ENCODE peak calls at places on chromosomes 6 and 20, in seven cellular contexts. One of them, this sample, is unnamed.

GRCh38 chr6:37783025-37783825 is 36.3 kb upstream of the ZFAND3 start:
- DNase-seq in transverse colon: no peak
- DNase-seq in stomach: no peak
- DNase-seq in K562: no peak
- DNase-seq in tibial nerve: no peak
- DNase-seq in A549: no peak
- DNase-seq in upper lobe of left lung: no peak
- DNase-seq in this sample: no peak

GRCh38 chr6:95243091-95243490 is 334.2 kb upstream of the MANEA start:
- DNase-seq in transverse colon: no peak
- DNase-seq in stomach: no peak
- DNase-seq in K562: no peak
- DNase-seq in tibial nerve: no peak
- DNase-seq in A549: no peak
- DNase-seq in upper lobe of left lung: no peak
- DNase-seq in this sample: no peak

GRCh38 chr6:25862199-25862598 is 11.8 kb downstream of the SLC17A3 start:
- DNase-seq in transverse colon: no peak
- DNase-seq in stomach: no peak
- DNase-seq in K562: no peak
- DNase-seq in tibial nerve: no peak
- DNase-seq in A549: no peak
- DNase-seq in upper lobe of left lung: no peak
- DNase-seq in this sample: no peak

GRCh38 chr20:48932375-48932941 is 10.9 kb downstream of the ARFGEF2 start:
- DNase-seq in transverse colon: no peak
- DNase-seq in stomach: no peak
- DNase-seq in K562: no peak
- DNase-seq in tibial nerve: no peak
- DNase-seq in A549: no peak
- DNase-seq in upper lobe of left lung: no peak
- DNase-seq in this sample: no peak

GRCh38 chr6:159533568-159533967 is 159.5 kb downstream of the SOD2 start:
- DNase-seq in transverse colon: no peak
- DNase-seq in stomach: no peak
- DNase-seq in K562: no peak
- DNase-seq in tibial nerve: no peak
- DNase-seq in A549: no peak
- DNase-seq in upper lobe of left lung: no peak
- DNase-seq in this sample: no peak

GRCh38 chr20:37316116-37316774 is 26.8 kb downstream of the MANBAL start:
- DNase-seq in transverse colon: peak; percentile 45
- DNase-seq in stomach: peak; percentile 25
- DNase-seq in K562: no peak
- DNase-seq in tibial nerve: no peak
- DNase-seq in A549: no peak
- DNase-seq in upper lobe of left lung: peak; percentile 54
- DNase-seq in this sample: no peak

GRCh38 chr6:89475106-89475505 is 42.2 kb downstream of the ANKRD6 start:
- DNase-seq in transverse colon: no peak
- DNase-seq in stomach: no peak
- DNase-seq in K562: no peak
- DNase-seq in tibial nerve: no peak
- DNase-seq in A549: no peak
- DNase-seq in upper lobe of left lung: no peak
- DNase-seq in this sample: no peak

GRCh38 chr20:1005452-1006027 is 3.4 kb upstream of the RSPO4 start:
- DNase-seq in transverse colon: peak; percentile 43
- DNase-seq in stomach: no peak
- DNase-seq in K562: peak; percentile 63
- DNase-seq in tibial nerve: no peak
- DNase-seq in A549: peak; percentile 59
- DNase-seq in upper lobe of left lung: peak; percentile 26
- DNase-seq in this sample: no peak

GRCh38 chr20:8535403-8536003 is 403.4 kb downstream of the PLCB1 start:
- DNase-seq in transverse colon: no peak
- DNase-seq in stomach: no peak
- DNase-seq in K562: peak; percentile 4
- DNase-seq in tibial nerve: no peak
- DNase-seq in A549: peak; percentile 33
- DNase-seq in upper lobe of left lung: no peak
- DNase-seq in this sample: no peak

GRCh38 chr6:167781066-167781767 is 45.5 kb upstream of the AFDN start:
- DNase-seq in transverse colon: no peak
- DNase-seq in stomach: no peak
- DNase-seq in K562: no peak
- DNase-seq in tibial nerve: no peak
- DNase-seq in A549: no peak
- DNase-seq in upper lobe of left lung: no peak
- DNase-seq in this sample: peak; percentile 48

GRCh38 chr20:43722153-43722505 is 4.7 kb downstream of the GTSF1L start:
- DNase-seq in transverse colon: no peak
- DNase-seq in stomach: no peak
- DNase-seq in K562: no peak
- DNase-seq in tibial nerve: no peak
- DNase-seq in A549: no peak
- DNase-seq in upper lobe of left lung: no peak
- DNase-seq in this sample: no peak

GRCh38 chr20:37369846-37370245 is 23.9 kb downstream of the SRC start:
- DNase-seq in transverse colon: no peak
- DNase-seq in stomach: no peak
- DNase-seq in K562: no peak
- DNase-seq in tibial nerve: no peak
- DNase-seq in A549: no peak
- DNase-seq in upper lobe of left lung: no peak
- DNase-seq in this sample: no peak

GRCh38 chr6:125300992-125301434 is 754 bp downstream of the HDDC2 start:
- DNase-seq in transverse colon: no peak
- DNase-seq in stomach: no peak
- DNase-seq in K562: no peak
- DNase-seq in tibial nerve: no peak
- DNase-seq in A549: no peak
- DNase-seq in upper lobe of left lung: no peak
- DNase-seq in this sample: no peak

GRCh38 chr6:153129873-153130514 is 1.1 kb downstream of the RGS17 start:
- DNase-seq in transverse colon: no peak
- DNase-seq in stomach: no peak
- DNase-seq in K562: no peak
- DNase-seq in tibial nerve: no peak
- DNase-seq in A549: no peak
- DNase-seq in upper lobe of left lung: no peak
- DNase-seq in this sample: no peak

GRCh38 chr20:35005463-35005961 is 49.8 kb downstream of the MYH7B start:
- DNase-seq in transverse colon: peak; percentile 1
- DNase-seq in stomach: no peak
- DNase-seq in K562: no peak
- DNase-seq in tibial nerve: peak; percentile 8
- DNase-seq in A549: no peak
- DNase-seq in upper lobe of left lung: no peak
- DNase-seq in this sample: no peak

GRCh38 chr20:13236990-13237720 is 16.1 kb downstream of the ISM1 start:
- DNase-seq in transverse colon: no peak
- DNase-seq in stomach: no peak
- DNase-seq in K562: no peak
- DNase-seq in tibial nerve: no peak
- DNase-seq in A549: no peak
- DNase-seq in upper lobe of left lung: no peak
- DNase-seq in this sample: no peak

GRCh38 chr20:21209668-21210067 is 83.8 kb downstream of the KIZ start:
- DNase-seq in transverse colon: no peak
- DNase-seq in stomach: no peak
- DNase-seq in K562: no peak
- DNase-seq in tibial nerve: no peak
- DNase-seq in A549: no peak
- DNase-seq in upper lobe of left lung: no peak
- DNase-seq in this sample: no peak

GRCh38 chr6:129475477-129476247 is 234.3 kb downstream of the ARHGAP18 start:
- DNase-seq in transverse colon: no peak
- DNase-seq in stomach: no peak
- DNase-seq in K562: no peak
- DNase-seq in tibial nerve: no peak
- DNase-seq in A549: no peak
- DNase-seq in upper lobe of left lung: no peak
- DNase-seq in this sample: no peak

GRCh38 chr6:53269827-53270226 is 78.9 kb downstream of the ELOVL5 start:
- DNase-seq in transverse colon: no peak
- DNase-seq in stomach: no peak
- DNase-seq in K562: no peak
- DNase-seq in tibial nerve: no peak
- DNase-seq in A549: no peak
- DNase-seq in upper lobe of left lung: no peak
- DNase-seq in this sample: no peak

GRCh38 chr6:4606681-4607025 is 169.6 kb upstream of the CDYL start:
- DNase-seq in transverse colon: no peak
- DNase-seq in stomach: no peak
- DNase-seq in K562: no peak
- DNase-seq in tibial nerve: no peak
- DNase-seq in A549: no peak
- DNase-seq in upper lobe of left lung: no peak
- DNase-seq in this sample: no peak

GRCh38 chr20:15802020-15802419 is 771.2 kb downstream of the KIF16B start:
- DNase-seq in transverse colon: no peak
- DNase-seq in stomach: no peak
- DNase-seq in K562: no peak
- DNase-seq in tibial nerve: no peak
- DNase-seq in A549: no peak
- DNase-seq in upper lobe of left lung: no peak
- DNase-seq in this sample: no peak

GRCh38 chr20:53582574-53583351 is 10.9 kb downstream of the ZNF217 start:
- DNase-seq in transverse colon: no peak
- DNase-seq in stomach: peak; percentile 26
- DNase-seq in K562: no peak
- DNase-seq in tibial nerve: no peak
- DNase-seq in A549: peak; percentile 78
- DNase-seq in upper lobe of left lung: peak; percentile 71
- DNase-seq in this sample: peak; percentile 63

GRCh38 chr6:115634899-115635298 is 425.8 kb downstream of the FRK start:
- DNase-seq in transverse colon: no peak
- DNase-seq in stomach: no peak
- DNase-seq in K562: no peak
- DNase-seq in tibial nerve: no peak
- DNase-seq in A549: no peak
- DNase-seq in upper lobe of left lung: no peak
- DNase-seq in this sample: no peak
- H3K4me3 ChIP-seq in transverse colon: no peak overlapping the region
- H3K4me3 ChIP-seq in stomach: no peak overlapping the region
- H3K4me3 ChIP-seq in K562: no peak overlapping the region
- H3K4me3 ChIP-seq in tibial nerve: no peak overlapping the region
- H3K4me3 ChIP-seq in A549: no peak overlapping the region
- H3K4me3 ChIP-seq in upper lobe of left lung: no peak overlapping the region
- H3K4me3 ChIP-seq in this sample: no peak overlapping the region

GRCh38 chr6:456887-457286 is 65.3 kb downstream of the IRF4 start:
- DNase-seq in transverse colon: no peak
- DNase-seq in stomach: no peak
- DNase-seq in K562: no peak
- DNase-seq in tibial nerve: no peak
- DNase-seq in A549: no peak
- DNase-seq in upper lobe of left lung: no peak
- DNase-seq in this sample: no peak

GRCh38 chr6:456358-456857 is 64.9 kb downstream of the IRF4 start:
- DNase-seq in transverse colon: no peak
- DNase-seq in stomach: no peak
- DNase-seq in K562: no peak
- DNase-seq in tibial nerve: no peak
- DNase-seq in A549: no peak
- DNase-seq in upper lobe of left lung: no peak
- DNase-seq in this sample: no peak

GRCh38 chr6:455006-455585 is 63.5 kb downstream of the IRF4 start:
- DNase-seq in transverse colon: no peak
- DNase-seq in stomach: no peak
- DNase-seq in K562: no peak
- DNase-seq in tibial nerve: no peak
- DNase-seq in A549: no peak
- DNase-seq in upper lobe of left lung: no peak
- DNase-seq in this sample: no peak

GRCh38 chr6:454148-454991 is 62.8 kb downstream of the IRF4 start:
- DNase-seq in transverse colon: no peak
- DNase-seq in stomach: no peak
- DNase-seq in K562: no peak
- DNase-seq in tibial nerve: no peak
- DNase-seq in A549: no peak
- DNase-seq in upper lobe of left lung: no peak
- DNase-seq in this sample: no peak

GRCh38 chr6:455835-456234 is 64.3 kb downstream of the IRF4 start:
- DNase-seq in transverse colon: no peak
- DNase-seq in stomach: no peak
- DNase-seq in K562: no peak
- DNase-seq in tibial nerve: no peak
- DNase-seq in A549: no peak
- DNase-seq in upper lobe of left lung: no peak
- DNase-seq in this sample: no peak
- TF ChIP-seq EP300 in transverse colon: no peak
- TF ChIP-seq EP300 in stomach: no peak
- TF ChIP-seq EP300 in K562: no peak
- TF ChIP-seq EP300 in tibial nerve: no peak
- TF ChIP-seq EP300 in A549: no peak
- TF ChIP-seq EP300 in upper lobe of left lung: no peak
- TF ChIP-seq EP300 in this sample: no peak

GRCh38 chr20:41339957-41340326 is 679 bp upstream of the LPIN3 start:
- DNase-seq in transverse colon: peak; percentile 95
- DNase-seq in stomach: peak; percentile 96
- DNase-seq in K562: peak; percentile 86
- DNase-seq in tibial nerve: peak; percentile 79
- DNase-seq in A549: peak; percentile 77
- DNase-seq in upper lobe of left lung: peak; percentile 93
- DNase-seq in this sample: peak; percentile 95
- TF ChIP-seq POLR2A in transverse colon: no peak
- TF ChIP-seq POLR2A in stomach: no peak
- TF ChIP-seq POLR2A in K562: no peak
- TF ChIP-seq POLR2A in tibial nerve: no peak
- TF ChIP-seq POLR2A in A549: no peak
- TF ChIP-seq POLR2A in upper lobe of left lung: no peak
- TF ChIP-seq POLR2A in this sample: no peak

GRCh38 chr20:63496404-63497120 is 2.3 kb downstream of the EEF1A2 start:
- DNase-seq in transverse colon: no peak
- DNase-seq in stomach: no peak
- DNase-seq in K562: no peak
- DNase-seq in tibial nerve: no peak
- DNase-seq in A549: no peak
- DNase-seq in upper lobe of left lung: no peak
- DNase-seq in this sample: peak; percentile 65
- H3K4me3 ChIP-seq in transverse colon: peak overlapping the region; percentile 7
- H3K4me3 ChIP-seq in stomach: peak overlapping the region; percentile 43
- H3K4me3 ChIP-seq in K562: no peak overlapping the region
- H3K4me3 ChIP-seq in tibial nerve: peak overlapping the region; percentile 19
- H3K4me3 ChIP-seq in A549: no peak overlapping the region
- H3K4me3 ChIP-seq in upper lobe of left lung: peak overlapping the region; percentile 12
- H3K4me3 ChIP-seq in this sample: peak overlapping the region; percentile 36

GRCh38 chr20:31712564-31713311 is 9.9 kb downstream of the BCL2L1 start:
- DNase-seq in transverse colon: peak; percentile 82
- DNase-seq in stomach: peak; percentile 92
- DNase-seq in K562: no peak
- DNase-seq in tibial nerve: peak; percentile 85
- DNase-seq in A549: peak; percentile 80
- DNase-seq in upper lobe of left lung: peak; percentile 92
- DNase-seq in this sample: peak; percentile 91
- TF ChIP-seq EP300 in transverse colon: peak; percentile 97
- TF ChIP-seq EP300 in stomach: peak; percentile 89
- TF ChIP-seq EP300 in K562: no peak
- TF ChIP-seq EP300 in tibial nerve: peak; percentile 100
- TF ChIP-seq EP300 in A549: peak; percentile 82
- TF ChIP-seq EP300 in upper lobe of left lung: peak; percentile 100
- TF ChIP-seq EP300 in this sample: peak; percentile 96